ENCODE peak calls at places on chromosomes 12 and 14, in five cellular contexts. S is BJ, Y is A549, W is fibroblast of pulmonary artery, K is lower lobe of right lung. A is an unnamed sample.

GRCh38 chr14:99522457-99522891 is 41.3 kb downstream of the CCNK start:
- DNase-seq in Y (peak), K (peak), S (no peak), W (peak), A (no peak)

GRCh38 chr14:89503458-89503996 is 86.5 kb upstream of the FOXN3 start:
- DNase-seq in W (no peak), Y (no peak), K (no peak), S (no peak), A (no peak)

GRCh38 chr14:21279783-21280182 is at the start of gene RPGRIP1:
- DNase-seq in K (no peak), S (no peak), Y (no peak), W (no peak), A (no peak)

GRCh38 chr12:52171950-52172512 is 19.8 kb downstream of the KRT80 start:
- DNase-seq in W (no peak), K (peak), Y (peak), S (no peak), A (peak)

GRCh38 chr14:73764881-73765280 is 50.7 kb upstream of the PNMA1 start:
- DNase-seq in W (peak), S (no peak), K (peak), Y (no peak), A (no peak)

GRCh38 chr12:93380480-93381121 is 2.9 kb downstream of the NUDT4 start:
- DNase-seq in S (no peak), W (peak), Y (peak), K (no peak), A (peak)

GRCh38 chr12:2893007-2893406 is 2.3 kb downstream of the TULP3 start:
- DNase-seq in K (no peak), S (peak), W (peak), Y (peak), A (peak)

GRCh38 chr12:11795910-11796459 is 146.5 kb downstream of the ETV6 start:
- DNase-seq in Y (peak), S (no peak), W (peak), K (no peak), A (peak)

GRCh38 chr12:3065300-3065699 is 11.9 kb upstream of the TSPAN9 start:
- DNase-seq in S (no peak), K (no peak), Y (no peak), W (no peak), A (no peak)

GRCh38 chr14:103848720-103849077 is 1.3 kb upstream of the PPP1R13B start:
- DNase-seq in W (no peak), K (no peak), S (no peak), Y (no peak), A (no peak)

GRCh38 chr12:47736877-47737676 is 11.8 kb upstream of the ENDOU start:
- DNase-seq in S (no peak), Y (no peak), W (peak), K (peak), A (peak)

GRCh38 chr12:30975581-30975980 is 49.0 kb downstream of the TSPAN11 start:
- DNase-seq in K (no peak), S (no peak), W (no peak), Y (no peak), A (peak)

GRCh38 chr12:53004178-53004577 is 2.1 kb upstream of the EIF4B start:
- DNase-seq in K (no peak), Y (peak), S (no peak), W (peak), A (no peak)

GRCh38 chr12:6771509-6772330 is 600 bp upstream of the LAG3 start:
- DNase-seq in Y (no peak), K (no peak), S (no peak), W (no peak), A (peak)

GRCh38 chr12:89082354-89082753 is 269.9 kb downstream of the DUSP6 start:
- DNase-seq in Y (no peak), S (no peak), K (no peak), W (peak), A (no peak)

GRCh38 chr12:45975506-45975905 is 14.9 kb downstream of the SCAF11 start:
- DNase-seq in W (no peak), K (no peak), S (no peak), Y (no peak), A (no peak)

GRCh38 chr12:87967871-87968270 is 61.3 kb downstream of the C12orf50 start:
- DNase-seq in S (no peak), K (no peak), Y (no peak), W (peak), A (peak)

GRCh38 chr12:117012189-117012805 is 86.9 kb downstream of the TESC start:
- DNase-seq in S (peak), K (no peak), Y (no peak), W (no peak), A (no peak)

GRCh38 chr12:109432431-109432830 is 44.7 kb downstream of the KCTD10 start:
- DNase-seq in W (no peak), Y (no peak), S (no peak), K (no peak), A (peak)

GRCh38 chr14:58977366-58977765 is 211.1 kb upstream of the DAAM1 start:
- DNase-seq in S (no peak), K (no peak), W (no peak), Y (no peak), A (peak)

GRCh38 chr14:89377544-89377943 is 39.5 kb downstream of the FOXN3 start:
- DNase-seq in K (no peak), Y (no peak), S (no peak), W (no peak), A (no peak)

GRCh38 chr12:47819902-47820630 is at the start of gene HDAC7:
- DNase-seq in S (no peak), K (peak), Y (peak), W (peak), A (peak)

GRCh38 chr12:115761784-115762183 is 515.7 kb downstream of the MED13L start:
- DNase-seq in K (no peak), W (no peak), Y (no peak), S (peak), A (no peak)

GRCh38 chr14:75306917-75307699 is 28.5 kb downstream of the FOS start:
- DNase-seq in Y (peak), W (no peak), S (no peak), K (no peak), A (peak)

DNA sequence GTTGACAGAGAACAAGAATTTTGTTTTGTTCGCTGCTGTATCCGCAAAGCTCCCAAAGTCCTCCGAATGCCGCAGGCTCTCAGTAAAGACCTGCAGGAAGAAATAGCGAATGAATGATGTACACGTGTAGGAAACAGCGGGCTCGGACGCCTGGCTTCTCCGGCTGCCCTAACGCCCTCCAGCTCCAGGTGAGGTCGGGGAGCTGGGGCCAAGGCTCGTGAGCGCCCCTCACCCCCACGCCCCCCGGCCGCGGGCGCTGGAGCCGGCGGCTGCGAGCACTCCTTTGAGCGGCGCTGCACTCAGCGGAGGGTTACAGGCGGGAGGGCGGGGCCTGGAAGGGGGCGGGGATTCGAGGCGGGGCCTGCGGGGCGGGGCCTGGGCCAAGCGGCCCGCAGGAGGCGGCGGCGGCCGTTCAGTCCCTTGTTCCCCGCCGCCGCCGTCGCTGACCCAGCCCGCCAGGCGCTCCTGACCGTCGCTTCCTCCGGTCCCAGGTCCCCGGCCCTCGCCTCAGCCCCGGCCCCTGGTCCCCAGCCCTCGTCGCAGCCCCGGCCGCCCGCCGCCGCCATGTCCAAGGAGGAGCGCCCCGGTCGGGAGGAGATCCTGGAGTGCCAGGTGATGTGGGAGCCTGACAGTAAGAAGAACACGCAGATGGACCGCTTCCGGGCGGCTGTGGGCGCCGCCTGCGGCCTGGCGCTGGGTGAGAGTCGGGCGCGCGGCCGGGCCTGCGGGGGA is at the start of gene AACS:
- DNase-seq in W (peak), K (peak), S (no peak), Y (peak), A (peak)
- TF ChIP-seq CTCF in W (no peak), K (no peak), S (no peak), Y (no peak), A (no peak)

GRCh38 chr14:22502551-22502950 is 86.5 kb downstream of the DAD1 start:
- DNase-seq in K (no peak), W (no peak), Y (no peak), S (no peak), A (no peak)

GRCh38 chr14:22500954-22501353 is 88.1 kb downstream of the DAD1 start:
- DNase-seq in S (no peak), Y (no peak), K (no peak), W (no peak), A (no peak)

GRCh38 chr14:22502007-22502406 is 87.0 kb downstream of the DAD1 start:
- DNase-seq in K (no peak), S (no peak), W (no peak), Y (no peak), A (no peak)

GRCh38 chr14:22497671-22498093 is 91.3 kb downstream of the DAD1 start:
- DNase-seq in S (no peak), W (no peak), Y (no peak), K (no peak), A (no peak)

DNA sequence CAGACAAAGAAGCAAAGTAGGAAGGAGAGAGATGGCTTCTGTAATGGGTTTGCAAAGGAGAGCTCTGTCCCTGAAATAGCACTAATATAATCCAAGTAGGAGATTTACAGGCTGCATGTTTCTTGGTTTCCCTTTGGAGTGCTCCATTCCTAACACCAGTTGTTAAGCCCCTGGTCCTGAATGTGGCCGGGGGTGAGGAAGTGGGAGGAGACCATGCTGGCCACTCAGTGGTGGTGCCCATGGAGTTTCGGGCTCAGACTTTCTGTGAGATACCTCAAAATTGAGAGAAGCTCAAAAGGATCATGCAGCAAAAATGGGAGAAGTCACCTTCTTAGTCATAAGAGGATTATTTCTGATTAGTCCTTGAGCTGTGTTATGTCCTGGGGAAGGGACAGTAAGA is 88.5 kb downstream of the DAD1 start:
- DNase-seq in W (no peak), Y (no peak), K (no peak), S (no peak), A (no peak)
- TF ChIP-seq CTCF in W (no peak), Y (no peak), K (no peak), S (no peak), A (no peak)

DNA sequence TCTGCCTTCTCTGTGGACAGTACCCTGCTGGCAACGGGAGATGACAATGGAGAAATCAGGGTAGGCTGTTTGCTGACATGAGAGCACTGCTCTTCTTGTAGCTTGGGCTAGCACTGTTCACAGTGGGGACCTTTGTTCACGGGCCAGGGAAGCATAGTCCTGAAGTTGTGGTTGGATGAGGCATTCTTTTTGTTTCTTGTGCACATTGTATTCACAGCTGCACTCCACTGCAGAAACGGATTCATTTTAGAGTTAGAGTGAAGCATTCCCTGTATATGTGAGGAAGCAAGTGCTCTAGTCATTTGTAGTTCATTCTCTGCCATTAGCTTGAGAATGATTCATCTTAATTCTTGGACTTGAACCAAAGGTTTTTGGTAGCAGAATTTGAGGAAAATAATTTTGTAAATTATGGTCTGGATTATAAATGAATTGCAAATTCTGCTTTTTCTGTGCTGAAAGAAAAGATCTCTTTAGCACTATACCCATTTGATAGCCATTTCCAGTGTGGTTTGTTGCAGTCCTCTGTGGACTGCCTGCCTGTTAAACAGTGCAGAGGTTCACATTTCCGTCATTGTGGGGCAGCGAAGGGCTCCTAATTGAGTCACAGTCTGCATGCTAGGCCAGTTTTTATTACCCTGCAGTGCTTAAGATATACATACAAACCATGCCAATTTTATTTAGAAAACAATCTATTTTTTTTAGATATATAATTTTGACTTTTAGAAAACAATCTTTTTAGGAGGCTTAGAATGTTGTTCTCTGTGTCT is 80.6 kb downstream of the APAF1 start:
- DNase-seq in S (no peak), Y (peak), K (no peak), W (peak), A (peak)
- TF ChIP-seq CTCF in S (peak), Y (no peak), K (no peak), W (peak), A (peak)

GRCh38 chr14:37129047-37129446 is 43.4 kb downstream of the SLC25A21 start:
- DNase-seq in W (no peak), K (no peak), Y (no peak), S (no peak), A (no peak)

GRCh38 chr14:37133284-37133913 is 39.0 kb downstream of the SLC25A21 start:
- DNase-seq in W (no peak), K (no peak), Y (no peak), S (no peak), A (no peak)

GRCh38 chr14:37131205-37131604 is 41.2 kb downstream of the SLC25A21 start:
- DNase-seq in Y (no peak), K (no peak), W (no peak), S (no peak), A (no peak)
- TF ChIP-seq CTCF in Y (no peak), K (no peak), W (no peak), S (no peak), A (no peak)

DNA sequence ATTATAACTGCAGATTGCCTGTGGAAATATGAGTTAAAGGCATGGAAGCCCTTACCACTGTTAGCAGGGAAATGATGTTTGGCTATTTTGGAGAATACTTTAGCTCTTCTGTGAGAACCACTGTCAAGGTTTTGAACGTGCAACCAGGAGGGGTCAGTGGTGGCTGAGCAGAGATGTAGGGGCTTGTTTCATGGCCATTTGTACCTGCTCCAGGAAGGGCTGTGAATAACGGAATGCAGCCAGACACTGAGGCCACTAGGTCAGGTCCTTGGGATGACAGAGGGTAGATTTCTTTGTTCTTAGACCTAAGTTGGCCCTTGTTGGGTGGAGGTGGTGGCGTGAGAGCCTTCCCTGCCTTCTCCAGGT is 8.3 kb downstream of the TRAF3 start:
- DNase-seq in K (no peak), Y (no peak), S (no peak), W (no peak), A (no peak)
- TF ChIP-seq CTCF in K (no peak), Y (no peak), S (no peak), W (no peak), A (no peak)

DNA sequence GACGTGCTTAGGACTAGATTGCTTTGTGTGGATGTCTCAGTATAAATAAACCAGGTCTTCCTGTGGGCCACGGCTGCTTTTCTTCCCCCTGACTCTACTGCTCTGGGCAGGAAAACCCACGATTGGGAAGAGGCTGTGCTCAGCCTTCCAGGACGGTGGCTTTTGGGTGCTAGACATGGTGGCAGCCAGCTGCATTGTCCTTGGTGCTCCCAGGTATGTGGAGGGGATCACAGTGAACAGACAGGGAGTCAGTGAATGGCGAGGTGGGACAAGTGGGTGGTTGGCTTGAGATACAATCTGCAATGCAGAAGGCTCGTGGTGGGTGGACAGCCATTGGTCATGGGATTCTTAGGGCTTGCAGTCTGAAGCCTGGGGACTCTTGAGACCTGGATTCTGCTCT is 366.3 kb downstream of the AACS start:
- DNase-seq in K (no peak), Y (no peak), W (no peak), S (no peak), A (no peak)
- TF ChIP-seq CTCF in K (no peak), Y (no peak), W (no peak), S (no peak), A (no peak)

GRCh38 chr14:101715209-101716076 is 46.1 kb upstream of the PPP2R5C start:
- DNase-seq in K (no peak), Y (no peak), S (no peak), W (no peak), A (no peak)

GRCh38 chr14:101717663-101718490 is 43.6 kb upstream of the PPP2R5C start:
- DNase-seq in W (no peak), Y (no peak), K (no peak), S (no peak), A (no peak)

GRCh38 chr14:101714394-101714793 is 47.1 kb upstream of the PPP2R5C start:
- DNase-seq in S (no peak), K (no peak), W (no peak), Y (no peak), A (no peak)

GRCh38 chr14:101716956-101717662 is 44.4 kb upstream of the PPP2R5C start:
- DNase-seq in W (no peak), K (no peak), S (no peak), Y (no peak), A (peak)

GRCh38 chr14:101716077-101716950 is 45.2 kb upstream of the PPP2R5C start:
- DNase-seq in K (no peak), Y (no peak), S (no peak), W (no peak), A (no peak)
- TF ChIP-seq CTCF in K (no peak), Y (no peak), S (no peak), W (no peak), A (no peak)

A was measured in MCF 10A.